ENCODE peak calls at places on chromosomes 13 and 19, in six cellular contexts. One of them, this sample, is unnamed.
A peak's percentile ranks its signal among the peaks of the same experiment; 100 is the strongest.

GRCh38 chr13:81487151-81487550 is 1146.2 kb upstream of the SPRY2 start:
- DNase-seq in amniotic stem cell: peak; percentile 7
- DNase-seq in naive B cell: no peak
- DNase-seq in aorta: no peak
- DNase-seq in CD4-positive, alpha-beta T cell: no peak
- DNase-seq in stimulated activated CD8-positive, alpha-beta memory T cell treated with anti-CD3 and anti-CD28 coated beads, Interleukin-15, amount 100 ng/mL, for 1 hour: no peak
- DNase-seq in this sample: no peak

GRCh38 chr19:34588249-34588648 is 88.7 kb downstream of the SCGB2B2 start:
- DNase-seq in amniotic stem cell: no peak
- DNase-seq in naive B cell: no peak
- DNase-seq in aorta: no peak
- DNase-seq in CD4-positive, alpha-beta T cell: no peak
- DNase-seq in stimulated activated CD8-positive, alpha-beta memory T cell treated with anti-CD3 and anti-CD28 coated beads, Interleukin-15, amount 100 ng/mL, for 1 hour: no peak
- DNase-seq in this sample: no peak

GRCh38 chr19:35641515-35642151 is at the start of gene ETV2:
- DNase-seq in amniotic stem cell: no peak
- DNase-seq in naive B cell: peak; percentile 37
- DNase-seq in aorta: no peak
- DNase-seq in CD4-positive, alpha-beta T cell: no peak
- DNase-seq in stimulated activated CD8-positive, alpha-beta memory T cell treated with anti-CD3 and anti-CD28 coated beads, Interleukin-15, amount 100 ng/mL, for 1 hour: peak; percentile 38
- DNase-seq in this sample: no peak

GRCh38 chr13:23956106-23956505 is 58.8 kb upstream of the C1QTNF9B start:
- DNase-seq in amniotic stem cell: no peak
- DNase-seq in naive B cell: no peak
- DNase-seq in aorta: no peak
- DNase-seq in CD4-positive, alpha-beta T cell: no peak
- DNase-seq in stimulated activated CD8-positive, alpha-beta memory T cell treated with anti-CD3 and anti-CD28 coated beads, Interleukin-15, amount 100 ng/mL, for 1 hour: no peak
- DNase-seq in this sample: no peak

GRCh38 chr13:33639158-33639557 is 178.8 kb upstream of the RFC3 start:
- DNase-seq in amniotic stem cell: no peak
- DNase-seq in naive B cell: no peak
- DNase-seq in aorta: no peak
- DNase-seq in CD4-positive, alpha-beta T cell: no peak
- DNase-seq in stimulated activated CD8-positive, alpha-beta memory T cell treated with anti-CD3 and anti-CD28 coated beads, Interleukin-15, amount 100 ng/mL, for 1 hour: no peak
- DNase-seq in this sample: no peak

GRCh38 chr19:50210425-50210824 is 7.0 kb downstream of the MYH14 start:
- DNase-seq in amniotic stem cell: no peak
- DNase-seq in naive B cell: no peak
- DNase-seq in aorta: peak; percentile 39
- DNase-seq in CD4-positive, alpha-beta T cell: no peak
- DNase-seq in stimulated activated CD8-positive, alpha-beta memory T cell treated with anti-CD3 and anti-CD28 coated beads, Interleukin-15, amount 100 ng/mL, for 1 hour: no peak
- DNase-seq in this sample: no peak

GRCh38 chr13:71754407-71754974 is 112.5 kb downstream of the DACH1 start:
- DNase-seq in amniotic stem cell: no peak
- DNase-seq in naive B cell: no peak
- DNase-seq in aorta: no peak
- DNase-seq in CD4-positive, alpha-beta T cell: no peak
- DNase-seq in stimulated activated CD8-positive, alpha-beta memory T cell treated with anti-CD3 and anti-CD28 coated beads, Interleukin-15, amount 100 ng/mL, for 1 hour: no peak
- DNase-seq in this sample: no peak

GRCh38 chr13:94595943-94596574 is at the start of gene TGDS:
- DNase-seq in amniotic stem cell: peak; percentile 72
- DNase-seq in naive B cell: peak; percentile 87
- DNase-seq in aorta: peak; percentile 95
- DNase-seq in CD4-positive, alpha-beta T cell: peak; percentile 85
- DNase-seq in stimulated activated CD8-positive, alpha-beta memory T cell treated with anti-CD3 and anti-CD28 coated beads, Interleukin-15, amount 100 ng/mL, for 1 hour: peak; percentile 72
- DNase-seq in this sample: peak; percentile 96

GRCh38 chr19:1904385-1905070 is 671 bp upstream of the ADAT3 start:
- DNase-seq in amniotic stem cell: no peak
- DNase-seq in naive B cell: peak; percentile 87
- DNase-seq in aorta: peak; percentile 79
- DNase-seq in CD4-positive, alpha-beta T cell: no peak
- DNase-seq in stimulated activated CD8-positive, alpha-beta memory T cell treated with anti-CD3 and anti-CD28 coated beads, Interleukin-15, amount 100 ng/mL, for 1 hour: no peak
- DNase-seq in this sample: no peak

GRCh38 chr19:4077011-4077382 is 10.3 kb upstream of the ZBTB7A start:
- DNase-seq in amniotic stem cell: no peak
- DNase-seq in naive B cell: no peak
- DNase-seq in aorta: no peak
- DNase-seq in CD4-positive, alpha-beta T cell: no peak
- DNase-seq in stimulated activated CD8-positive, alpha-beta memory T cell treated with anti-CD3 and anti-CD28 coated beads, Interleukin-15, amount 100 ng/mL, for 1 hour: no peak
- DNase-seq in this sample: no peak

GRCh38 chr13:31755803-31756212 is 16.5 kb downstream of the RXFP2 start:
- DNase-seq in amniotic stem cell: no peak
- DNase-seq in naive B cell: no peak
- DNase-seq in aorta: no peak
- DNase-seq in CD4-positive, alpha-beta T cell: no peak
- DNase-seq in stimulated activated CD8-positive, alpha-beta memory T cell treated with anti-CD3 and anti-CD28 coated beads, Interleukin-15, amount 100 ng/mL, for 1 hour: no peak
- DNase-seq in this sample: no peak

GRCh38 chr13:29702912-29703351 is 107.4 kb upstream of the SLC7A1 start:
- DNase-seq in amniotic stem cell: peak; percentile 82
- DNase-seq in naive B cell: no peak
- DNase-seq in aorta: peak; percentile 60
- DNase-seq in CD4-positive, alpha-beta T cell: no peak
- DNase-seq in stimulated activated CD8-positive, alpha-beta memory T cell treated with anti-CD3 and anti-CD28 coated beads, Interleukin-15, amount 100 ng/mL, for 1 hour: no peak
- DNase-seq in this sample: no peak

GRCh38 chr13:35723061-35723461 is 246.6 kb upstream of the MAB21L1 start:
- DNase-seq in amniotic stem cell: no peak
- DNase-seq in naive B cell: no peak
- DNase-seq in aorta: no peak
- DNase-seq in CD4-positive, alpha-beta T cell: no peak
- DNase-seq in stimulated activated CD8-positive, alpha-beta memory T cell treated with anti-CD3 and anti-CD28 coated beads, Interleukin-15, amount 100 ng/mL, for 1 hour: no peak
- DNase-seq in this sample: no peak

GRCh38 chr19:49712397-49712859 is 21.5 kb downstream of the CPT1C start:
- DNase-seq in amniotic stem cell: no peak
- DNase-seq in naive B cell: no peak
- DNase-seq in aorta: no peak
- DNase-seq in CD4-positive, alpha-beta T cell: no peak
- DNase-seq in stimulated activated CD8-positive, alpha-beta memory T cell treated with anti-CD3 and anti-CD28 coated beads, Interleukin-15, amount 100 ng/mL, for 1 hour: no peak
- DNase-seq in this sample: no peak

GRCh38 chr19:3459322-3459881 is 20.9 kb downstream of the SMIM24 start:
- DNase-seq in amniotic stem cell: peak; percentile 14
- DNase-seq in naive B cell: no peak
- DNase-seq in aorta: peak; percentile 96
- DNase-seq in CD4-positive, alpha-beta T cell: no peak
- DNase-seq in stimulated activated CD8-positive, alpha-beta memory T cell treated with anti-CD3 and anti-CD28 coated beads, Interleukin-15, amount 100 ng/mL, for 1 hour: no peak
- DNase-seq in this sample: peak; percentile 33

GRCh38 chr19:3725640-3726310 is 17.6 kb downstream of the TJP3 start:
- DNase-seq in amniotic stem cell: no peak
- DNase-seq in naive B cell: no peak
- DNase-seq in aorta: no peak
- DNase-seq in CD4-positive, alpha-beta T cell: no peak
- DNase-seq in stimulated activated CD8-positive, alpha-beta memory T cell treated with anti-CD3 and anti-CD28 coated beads, Interleukin-15, amount 100 ng/mL, for 1 hour: no peak
- DNase-seq in this sample: no peak

GRCh38 chr13:99062593-99062992 is 84.7 kb upstream of the DOCK9 start:
- DNase-seq in amniotic stem cell: no peak
- DNase-seq in naive B cell: no peak
- DNase-seq in aorta: peak; percentile 62
- DNase-seq in CD4-positive, alpha-beta T cell: no peak
- DNase-seq in stimulated activated CD8-positive, alpha-beta memory T cell treated with anti-CD3 and anti-CD28 coated beads, Interleukin-15, amount 100 ng/mL, for 1 hour: no peak
- DNase-seq in this sample: no peak

GRCh38 chr19:45097776-45098520 is 5.0 kb downstream of the PPP1R37 start:
- DNase-seq in amniotic stem cell: peak; percentile 54
- DNase-seq in naive B cell: no peak
- DNase-seq in aorta: peak; percentile 77
- DNase-seq in CD4-positive, alpha-beta T cell: no peak
- DNase-seq in stimulated activated CD8-positive, alpha-beta memory T cell treated with anti-CD3 and anti-CD28 coated beads, Interleukin-15, amount 100 ng/mL, for 1 hour: no peak
- DNase-seq in this sample: no peak

GRCh38 chr19:28715157-28715556 is 497.8 kb downstream of the UQCRFS1 start:
- DNase-seq in amniotic stem cell: no peak
- DNase-seq in naive B cell: no peak
- DNase-seq in aorta: no peak
- DNase-seq in CD4-positive, alpha-beta T cell: no peak
- DNase-seq in stimulated activated CD8-positive, alpha-beta memory T cell treated with anti-CD3 and anti-CD28 coated beads, Interleukin-15, amount 100 ng/mL, for 1 hour: no peak
- DNase-seq in this sample: no peak

GRCh38 chr13:98571955-98572662 is 4.8 kb downstream of the STK24 start:
- DNase-seq in amniotic stem cell: no peak
- DNase-seq in naive B cell: no peak
- DNase-seq in aorta: no peak
- DNase-seq in CD4-positive, alpha-beta T cell: no peak
- DNase-seq in stimulated activated CD8-positive, alpha-beta memory T cell treated with anti-CD3 and anti-CD28 coated beads, Interleukin-15, amount 100 ng/mL, for 1 hour: no peak
- DNase-seq in this sample: peak; percentile 23

GRCh38 chr13:108326318-108326717 is 56.8 kb downstream of the TNFSF13B start:
- DNase-seq in amniotic stem cell: no peak
- DNase-seq in naive B cell: no peak
- DNase-seq in aorta: no peak
- DNase-seq in CD4-positive, alpha-beta T cell: no peak
- DNase-seq in stimulated activated CD8-positive, alpha-beta memory T cell treated with anti-CD3 and anti-CD28 coated beads, Interleukin-15, amount 100 ng/mL, for 1 hour: no peak
- DNase-seq in this sample: no peak

GRCh38 chr13:104750377-104750776 is 1684.2 kb upstream of the SLC10A2 start:
- DNase-seq in amniotic stem cell: no peak
- DNase-seq in naive B cell: no peak
- DNase-seq in aorta: no peak
- DNase-seq in CD4-positive, alpha-beta T cell: no peak
- DNase-seq in stimulated activated CD8-positive, alpha-beta memory T cell treated with anti-CD3 and anti-CD28 coated beads, Interleukin-15, amount 100 ng/mL, for 1 hour: no peak
- DNase-seq in this sample: no peak

GRCh38 chr19:4067396-4068057 is 828 bp upstream of the ZBTB7A start:
- DNase-seq in amniotic stem cell: no peak
- DNase-seq in naive B cell: no peak
- DNase-seq in aorta: no peak
- DNase-seq in CD4-positive, alpha-beta T cell: peak; percentile 40
- DNase-seq in stimulated activated CD8-positive, alpha-beta memory T cell treated with anti-CD3 and anti-CD28 coated beads, Interleukin-15, amount 100 ng/mL, for 1 hour: no peak
- DNase-seq in this sample: no peak

GRCh38 chr13:32537580-32538233 is 888 bp downstream of the N4BP2L2 start:
- DNase-seq in amniotic stem cell: no peak
- DNase-seq in naive B cell: no peak
- DNase-seq in aorta: peak; percentile 65
- DNase-seq in CD4-positive, alpha-beta T cell: peak; percentile 43
- DNase-seq in stimulated activated CD8-positive, alpha-beta memory T cell treated with anti-CD3 and anti-CD28 coated beads, Interleukin-15, amount 100 ng/mL, for 1 hour: peak; percentile 9
- DNase-seq in this sample: peak; percentile 71

GRCh38 chr13:51453308-51453958 is 597 bp upstream of the INTS6 start:
- DNase-seq in amniotic stem cell: peak; percentile 44
- DNase-seq in naive B cell: peak; percentile 88
- DNase-seq in aorta: peak; percentile 89
- DNase-seq in CD4-positive, alpha-beta T cell: peak; percentile 86
- DNase-seq in stimulated activated CD8-positive, alpha-beta memory T cell treated with anti-CD3 and anti-CD28 coated beads, Interleukin-15, amount 100 ng/mL, for 1 hour: peak; percentile 44
- DNase-seq in this sample: peak; percentile 87

GRCh38 chr13:45049478-45049877 is 60.1 kb downstream of the GPALPP1 start:
- DNase-seq in amniotic stem cell: no peak
- DNase-seq in naive B cell: no peak
- DNase-seq in aorta: no peak
- DNase-seq in CD4-positive, alpha-beta T cell: no peak
- DNase-seq in stimulated activated CD8-positive, alpha-beta memory T cell treated with anti-CD3 and anti-CD28 coated beads, Interleukin-15, amount 100 ng/mL, for 1 hour: no peak
- DNase-seq in this sample: no peak

GRCh38 chr19:56132316-56132822 is 8.7 kb upstream of the ZNF444 start:
- DNase-seq in amniotic stem cell: no peak
- DNase-seq in naive B cell: no peak
- DNase-seq in aorta: no peak
- DNase-seq in CD4-positive, alpha-beta T cell: no peak
- DNase-seq in stimulated activated CD8-positive, alpha-beta memory T cell treated with anti-CD3 and anti-CD28 coated beads, Interleukin-15, amount 100 ng/mL, for 1 hour: no peak
- DNase-seq in this sample: no peak

GRCh38 chr13:25819856-25820530 is 231.8 kb downstream of the SHISA2 start:
- DNase-seq in amniotic stem cell: no peak
- DNase-seq in naive B cell: no peak
- DNase-seq in aorta: no peak
- DNase-seq in CD4-positive, alpha-beta T cell: no peak
- DNase-seq in stimulated activated CD8-positive, alpha-beta memory T cell treated with anti-CD3 and anti-CD28 coated beads, Interleukin-15, amount 100 ng/mL, for 1 hour: no peak
- DNase-seq in this sample: no peak

GRCh38 chr19:51702103-51702753 is 9.1 kb downstream of the SPACA6 start:
- DNase-seq in amniotic stem cell: no peak
- DNase-seq in naive B cell: peak; percentile 23
- DNase-seq in aorta: peak; percentile 84
- DNase-seq in CD4-positive, alpha-beta T cell: peak; percentile 54
- DNase-seq in stimulated activated CD8-positive, alpha-beta memory T cell treated with anti-CD3 and anti-CD28 coated beads, Interleukin-15, amount 100 ng/mL, for 1 hour: no peak
- DNase-seq in this sample: no peak

GRCh38 chr19:48445256-48445605 is 552 bp upstream of the GRWD1 start:
- DNase-seq in amniotic stem cell: peak; percentile 70
- DNase-seq in naive B cell: no peak
- DNase-seq in aorta: no peak
- DNase-seq in CD4-positive, alpha-beta T cell: no peak
- DNase-seq in stimulated activated CD8-positive, alpha-beta memory T cell treated with anti-CD3 and anti-CD28 coated beads, Interleukin-15, amount 100 ng/mL, for 1 hour: no peak
- DNase-seq in this sample: peak; percentile 23

GRCh38 chr19:46080561-46080960 is 39.8 kb upstream of the IGFL4 start:
- DNase-seq in amniotic stem cell: no peak
- DNase-seq in naive B cell: no peak
- DNase-seq in aorta: no peak
- DNase-seq in CD4-positive, alpha-beta T cell: no peak
- DNase-seq in stimulated activated CD8-positive, alpha-beta memory T cell treated with anti-CD3 and anti-CD28 coated beads, Interleukin-15, amount 100 ng/mL, for 1 hour: no peak
- DNase-seq in this sample: no peak

GRCh38 chr13:105773241-105773640 is 762.2 kb downstream of the EFNB2 start:
- DNase-seq in amniotic stem cell: no peak
- DNase-seq in naive B cell: no peak
- DNase-seq in aorta: no peak
- DNase-seq in CD4-positive, alpha-beta T cell: no peak
- DNase-seq in stimulated activated CD8-positive, alpha-beta memory T cell treated with anti-CD3 and anti-CD28 coated beads, Interleukin-15, amount 100 ng/mL, for 1 hour: no peak
- DNase-seq in this sample: peak; percentile 35

GRCh38 chr13:31053098-31053497 is 108.6 kb downstream of the HSPH1 start:
- DNase-seq in amniotic stem cell: no peak
- DNase-seq in naive B cell: no peak
- DNase-seq in aorta: no peak
- DNase-seq in CD4-positive, alpha-beta T cell: no peak
- DNase-seq in stimulated activated CD8-positive, alpha-beta memory T cell treated with anti-CD3 and anti-CD28 coated beads, Interleukin-15, amount 100 ng/mL, for 1 hour: no peak
- DNase-seq in this sample: no peak

This sample was measured in DND-41.